ENCODE peak calls at places on chromosome 16, in four cellular contexts. F, L, S and P are unnamed samples.

GRCh38 chr16:67562526-67562917 is at the start of gene CTCF:
- DNase-seq in L (no peak), S (peak; percentile 60), F (peak; percentile 80), P (no peak)

GRCh38 chr16:64638804-64639203 is 483.1 kb downstream of the CDH11 start:
- DNase-seq in F (no peak), S (no peak), L (no peak), P (no peak)

GRCh38 chr16:57379579-57379978 is 7.3 kb downstream of the CX3CL1 start:
- DNase-seq in S (no peak), F (no peak), L (no peak), P (no peak)

GRCh38 chr16:57504001-57504400 is 17.7 kb upstream of the DOK4 start:
- DNase-seq in F (no peak), S (no peak), L (no peak), P (no peak)

GRCh38 chr16:75402174-75402820 is 31.0 kb downstream of the CFDP1 start:
- DNase-seq in L (no peak), S (no peak), F (no peak), P (no peak)

GRCh38 chr16:54080524-54081008 is 206.0 kb downstream of the IRX3 start:
- DNase-seq in L (peak; percentile 88), F (peak; percentile 19), S (no peak), P (no peak)

GRCh38 chr16:424033-424622 is 1.3 kb upstream of the RAB11FIP3 start:
- DNase-seq in L (peak; percentile 74), F (peak; percentile 89), S (no peak), P (no peak)

GRCh38 chr16:68644303-68644702 is 807 bp upstream of the CDH3 start:
- DNase-seq in L (no peak), F (no peak), S (no peak), P (no peak)

GRCh38 chr16:57475711-57476339 is 10.5 kb downstream of the DOK4 start:
- DNase-seq in F (no peak), S (no peak), L (no peak), P (no peak)

GRCh38 chr16:57519796-57520360 is 16.5 kb downstream of the CCDC102A start:
- DNase-seq in L (no peak), S (peak; percentile 47), F (peak; percentile 83), P (no peak)

GRCh38 chr16:5412721-5413120 is 315.1 kb upstream of the EEF2KMT start:
- DNase-seq in L (no peak), S (no peak), F (no peak), P (no peak)